ENCODE peak calls at places on chromosome 7, in four cellular contexts. T is GM12878, V is HepG2, I is K562. H is an unnamed sample.

GRCh38 chr7:36303202-36304098 is 86.2 kb upstream of the ANLN start:
- DNase-seq in T (no peak), V (peak), I (no peak), H (no peak)

GRCh38 chr7:2542924-2543871 is 12.1 kb downstream of the BRAT1 start:
- DNase-seq in T (no peak), V (no peak), I (no peak), H (no peak)

GRCh38 chr7:46527360-46527759 is 606.3 kb upstream of the IGFBP3 start:
- DNase-seq in T (no peak), V (no peak), I (no peak), H (no peak)

GRCh38 chr7:142025896-142026295 is 30.2 kb downstream of the MGAM start:
- DNase-seq in T (no peak), V (no peak), I (no peak), H (no peak)

GRCh38 chr7:139618482-139619366 is 95.2 kb downstream of the CLEC2L start:
- DNase-seq in T (no peak), V (peak), I (peak), H (peak)

GRCh38 chr7:157253850-157254249 is 83.0 kb upstream of the DNAJB6 start:
- DNase-seq in T (no peak), V (no peak), I (no peak), H (no peak)

GRCh38 chr7:16811555-16811954 is 6.8 kb upstream of the AGR2 start:
- DNase-seq in T (no peak), V (no peak), I (no peak), H (no peak)

GRCh38 chr7:105742787-105743186 is 133.6 kb downstream of the ATXN7L1 start:
- DNase-seq in T (no peak), V (no peak), I (no peak), H (no peak)

GRCh38 chr7:95749515-95749914 is 22.8 kb upstream of the DYNC1I1 start:
- DNase-seq in T (no peak), V (no peak), I (no peak), H (no peak)

GRCh38 chr7:44438851-44439250 is 51.6 kb downstream of the NUDCD3 start:
- DNase-seq in T (no peak), V (no peak), I (no peak), H (no peak)
- TF ChIP-seq ESRRA in T (no peak), V (no peak), I (no peak), H (no peak)

GRCh38 chr7:123961731-123962130 is 36.7 kb downstream of the SPAM1 start:
- DNase-seq in T (no peak), V (no peak), I (no peak), H (no peak)
- TF ChIP-seq CREM in T (no peak), V (no peak), I (no peak), H (no peak)

DNA sequence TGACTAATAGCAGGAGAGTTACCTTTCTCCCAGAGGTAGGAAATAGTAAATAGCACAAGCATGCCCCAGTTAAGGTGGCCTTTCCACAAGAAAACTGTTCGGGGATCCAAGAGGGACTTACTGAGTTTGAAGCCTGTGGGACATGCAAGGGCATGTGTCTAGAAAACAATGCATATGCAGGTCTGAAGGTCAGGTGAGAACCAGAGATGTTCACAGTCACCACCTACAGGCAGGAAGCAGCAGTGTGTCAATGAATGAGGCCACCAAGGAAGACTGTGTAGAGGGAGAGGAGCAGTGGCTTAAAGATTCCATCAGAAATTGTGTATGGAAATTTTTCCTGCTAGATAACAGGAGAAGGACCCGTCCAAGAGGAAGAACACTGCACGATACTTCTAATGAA is 66.0 kb downstream of the CALD1 start:
- DNase-seq in T (peak), V (peak), I (peak), H (no peak)
- TF ChIP-seq ESRRA in T (no peak), V (no peak), I (no peak), H (no peak)

GRCh38 chr7:30160329-30160728 is 25.5 kb downstream of the MTURN start:
- DNase-seq in T (no peak), V (no peak), I (peak), H (no peak)

GRCh38 chr7:30164567-30164966 is 29.8 kb downstream of the MTURN start:
- DNase-seq in T (no peak), V (peak), I (peak), H (no peak)

GRCh38 chr7:30163231-30163894 is 28.6 kb downstream of the MTURN start:
- DNase-seq in T (no peak), V (peak), I (peak), H (no peak)

GRCh38 chr7:30162133-30162532 is 27.3 kb downstream of the MTURN start:
- DNase-seq in T (no peak), V (no peak), I (peak), H (no peak)

DNA sequence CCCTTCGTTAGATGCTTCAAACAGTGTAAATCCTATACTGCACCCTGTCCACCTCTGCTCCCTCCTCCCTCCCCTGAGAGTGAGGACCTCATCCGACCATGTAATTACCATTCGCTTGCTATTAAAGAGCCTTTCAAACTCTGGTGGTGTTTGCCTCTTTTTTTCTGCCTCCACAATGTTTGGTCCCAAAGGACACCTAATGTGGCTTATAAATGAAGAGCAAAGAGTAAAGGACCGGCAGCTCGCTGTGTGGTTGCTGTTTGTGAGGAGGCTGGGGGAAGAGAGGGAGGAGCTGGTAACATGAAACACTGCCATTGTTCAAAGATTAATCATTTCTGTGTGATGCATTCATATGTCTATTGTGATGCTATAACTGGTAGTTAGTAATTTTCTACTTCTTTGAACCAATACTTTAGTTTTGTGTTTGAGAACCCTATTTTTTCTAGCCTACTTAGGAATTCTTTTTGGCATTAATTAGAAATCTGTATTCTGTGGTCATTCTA is 27.9 kb downstream of the MTURN start:
- DNase-seq in T (no peak), V (peak), I (no peak), H (no peak)
- TF ChIP-seq CREM in T (no peak), V (no peak), I (no peak), H (no peak)

GRCh38 chr7:6156734-6157133 is 115.7 kb downstream of the CYTH3 start:
- DNase-seq in T (no peak), V (no peak), I (no peak), H (no peak)

GRCh38 chr7:6159097-6159483 is 113.3 kb downstream of the CYTH3 start:
- DNase-seq in T (no peak), V (no peak), I (no peak), H (no peak)

GRCh38 chr7:6159524-6160011 is 112.9 kb downstream of the CYTH3 start:
- DNase-seq in T (no peak), V (no peak), I (no peak), H (no peak)

GRCh38 chr7:6158424-6159096 is 113.9 kb downstream of the CYTH3 start:
- DNase-seq in T (no peak), V (no peak), I (no peak), H (no peak)

DNA sequence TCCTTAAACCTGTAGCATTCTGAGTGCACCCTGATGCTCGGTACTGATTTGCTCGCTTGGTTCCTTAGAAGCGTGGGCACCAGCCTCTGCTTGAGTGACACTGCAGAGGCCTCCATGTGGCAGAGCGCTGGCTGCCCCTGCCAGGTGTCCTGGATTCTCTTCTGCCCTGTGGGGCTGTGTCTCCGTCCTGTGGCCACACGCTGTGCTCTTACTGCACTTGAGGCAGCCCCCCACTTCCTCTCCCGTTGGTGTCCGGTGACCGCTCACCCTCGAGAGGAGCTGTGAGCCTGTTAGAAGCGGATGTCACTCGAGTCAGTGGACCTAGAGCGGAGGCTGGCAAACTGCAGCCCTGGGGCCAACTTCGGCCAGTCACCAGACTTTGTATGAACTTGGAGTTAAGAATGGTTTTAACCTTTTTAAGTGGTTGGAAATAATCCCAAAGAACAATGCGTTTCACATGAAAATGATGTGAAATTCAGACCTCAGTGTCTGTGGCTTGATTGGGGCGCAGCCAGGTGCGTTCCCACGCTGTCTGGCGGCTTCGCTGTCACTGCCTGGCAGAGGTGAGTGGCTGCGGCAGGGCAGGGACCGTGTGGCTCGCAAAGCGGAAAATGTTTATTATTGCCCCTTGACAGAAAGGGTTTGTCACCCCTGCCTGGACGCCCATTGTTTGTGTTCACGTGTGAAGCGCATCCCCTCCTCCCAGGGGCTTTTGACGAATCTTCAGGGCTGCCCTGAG is 114.6 kb downstream of the CYTH3 start:
- DNase-seq in T (no peak), V (no peak), I (no peak), H (no peak)
- TF ChIP-seq ESRRA in T (no peak), V (no peak), I (no peak), H (no peak)

GRCh38 chr7:47758546-47758945 is 176.6 kb upstream of the TNS3 start:
- DNase-seq in T (no peak), V (no peak), I (no peak), H (no peak)

GRCh38 chr7:47762207-47762606 is 180.3 kb upstream of the TNS3 start:
- DNase-seq in T (no peak), V (no peak), I (no peak), H (no peak)

GRCh38 chr7:47759056-47759706 is 177.3 kb upstream of the TNS3 start:
- DNase-seq in T (no peak), V (no peak), I (no peak), H (no peak)

GRCh38 chr7:47755248-47755647 is 173.3 kb upstream of the TNS3 start:
- DNase-seq in T (no peak), V (no peak), I (no peak), H (no peak)

DNA sequence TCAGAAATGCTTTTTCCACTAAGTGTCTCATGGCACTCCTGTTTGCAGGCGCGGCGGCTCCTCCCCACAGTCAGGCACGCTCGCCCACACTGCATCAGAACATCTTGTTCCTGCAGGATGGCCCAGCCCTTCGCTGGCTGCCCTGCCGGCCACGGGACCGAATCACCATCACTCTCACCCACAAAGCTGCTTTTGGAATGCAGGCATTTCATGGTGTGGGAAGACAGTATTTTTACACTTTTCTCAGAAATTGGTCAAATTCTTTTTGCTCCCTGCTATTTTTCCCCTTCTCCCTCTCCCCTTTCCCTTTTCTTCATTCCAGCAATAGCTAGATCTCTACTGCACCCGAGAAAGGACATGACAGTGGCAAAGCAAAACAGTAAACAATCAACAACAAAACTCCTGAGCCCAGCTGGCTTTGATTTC is 176.0 kb upstream of the TNS3 start:
- DNase-seq in T (no peak), V (no peak), I (no peak), H (no peak)
- TF ChIP-seq CREM in T (no peak), V (no peak), I (no peak), H (no peak)

DNA sequence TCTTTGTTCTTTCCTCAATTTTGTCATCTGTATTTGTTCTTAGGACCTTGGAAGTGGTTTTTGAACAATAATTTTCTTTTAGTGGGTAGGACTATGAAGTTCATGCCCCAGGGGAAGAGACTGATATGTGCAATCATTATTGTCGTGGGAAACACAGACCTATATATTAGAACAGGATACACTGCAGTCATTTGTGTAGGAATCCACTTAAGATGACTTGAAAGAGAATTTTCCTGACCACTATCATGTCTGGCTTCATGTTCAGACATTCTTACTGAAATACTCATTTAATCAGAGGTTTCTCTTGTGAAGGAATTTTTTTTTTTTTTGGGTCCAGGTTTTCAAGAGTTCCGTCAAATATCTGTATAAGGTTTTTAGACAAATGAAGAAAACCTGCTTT is 163.6 kb downstream of the SUGCT start:
- DNase-seq in T (no peak), V (no peak), I (no peak), H (no peak)
- TF ChIP-seq ESRRA in T (no peak), V (no peak), I (no peak), H (no peak)